ENCODE peak calls at places on chromosome 15, in five cellular contexts. Z is body of pancreas, A is transverse colon, G is fibroblast of lung, R is HCT116. O is an unnamed sample. For H3K4me1, the result is how much of the 10 kb centered on the place peaks cover.

GRCh38 chr15:33311312-33311971 is 675 bp downstream of the RYR3 start:
- DNase-seq in A (no peak), G (no peak), Z (no peak), R (no peak), O (no peak)

GRCh38 chr15:83248151-83248851 is 36.2 kb downstream of the BNC1 start:
- DNase-seq in G (peak), A (no peak), R (peak), Z (peak), O (peak)

GRCh38 chr15:73781038-73781925 is 28.1 kb upstream of the INSYN1 start:
- DNase-seq in R (no peak), A (no peak), Z (no peak), G (peak), O (peak)

GRCh38 chr15:73368301-73369072 is at the start of gene HCN4:
- DNase-seq in Z (no peak), G (no peak), R (no peak), A (no peak), O (peak)

GRCh38 chr15:31733424-31733823 is 296.9 kb upstream of the CHRNA7 start:
- DNase-seq in R (no peak), Z (no peak), A (no peak), G (no peak), O (no peak)

GRCh38 chr15:60370804-60371700 is 26.7 kb downstream of the ANXA2 start:
- DNase-seq in R (peak), A (peak), G (peak), Z (peak), O (peak)

GRCh38 chr15:77623008-77623877 is 9.5 kb downstream of the LINGO1 start:
- DNase-seq in Z (no peak), A (no peak), R (no peak), G (no peak), O (no peak)

GRCh38 chr15:74307827-74308642 is 59.4 kb downstream of the CYP11A1 start:
- DNase-seq in Z (peak), A (peak), R (peak), G (peak), O (peak)

GRCh38 chr15:40456299-40456712 is 14.5 kb upstream of the CHST14 start:
- DNase-seq in R (no peak), G (no peak), A (no peak), Z (peak), O (peak)

GRCh38 chr15:45962733-45963132 is 327.9 kb downstream of the SQOR start:
- DNase-seq in A (no peak), R (no peak), Z (no peak), G (no peak), O (no peak)

GRCh38 chr15:60407406-60407805 is 9.6 kb upstream of the ANXA2 start:
- DNase-seq in A (no peak), Z (no peak), G (peak), R (no peak), O (no peak)

GRCh38 chr15:67149859-67150824 is 84.7 kb downstream of the SMAD3 start:
- DNase-seq in A (peak), G (peak), Z (peak), R (peak), O (peak)

DNA sequence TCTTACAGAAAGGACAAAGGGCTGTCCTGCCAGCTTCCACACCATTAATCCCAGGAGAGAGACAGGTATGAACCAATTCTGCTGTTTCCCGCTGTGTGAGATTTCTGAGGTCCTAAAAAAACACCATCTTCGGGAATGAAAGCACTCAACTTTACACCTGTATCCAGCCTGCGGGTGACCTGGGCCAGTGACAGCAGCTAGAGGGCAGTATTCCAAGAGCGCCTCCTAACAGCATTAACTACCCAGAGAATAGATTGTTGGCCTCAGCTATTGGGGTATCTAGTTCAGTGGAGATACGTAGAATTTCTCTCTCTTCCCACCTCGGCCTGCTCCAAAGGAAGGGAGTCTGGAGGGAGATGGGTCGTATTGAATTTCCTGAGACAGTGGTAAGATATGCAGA is 55.1 kb downstream of the WDR76 start:
- DNase-seq in Z (peak), A (no peak), R (no peak), G (no peak), O (peak)
- TF ChIP-seq CTCF in Z (peak), A (no peak), R (peak), G (peak), O (peak)

DNA sequence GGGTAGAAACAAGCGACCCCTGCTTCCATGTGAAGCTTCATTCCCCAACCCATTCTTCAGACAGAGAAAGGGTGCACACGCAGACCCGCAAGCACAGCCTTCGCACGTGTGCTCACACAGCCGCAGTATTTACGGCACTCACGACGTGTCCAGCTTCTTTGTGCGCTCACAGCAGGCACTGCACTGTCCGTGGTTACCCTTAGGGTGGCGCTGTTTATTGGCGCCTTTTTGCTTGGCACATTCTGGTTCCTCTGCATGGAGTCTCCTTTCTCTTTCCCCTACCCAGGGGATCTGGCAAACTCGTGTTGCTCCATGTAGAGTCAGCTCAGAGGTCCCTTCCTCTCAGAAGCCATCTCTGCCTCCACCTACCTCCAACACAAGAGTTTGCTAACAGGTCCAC is 115.1 kb downstream of the SLCO3A1 start:
- DNase-seq in G (no peak), R (no peak), Z (no peak), A (no peak), O (no peak)
- H3K27ac ChIP-seq in G (no peak), R (no peak), Z (no peak), A (no peak), O (no peak)

GRCh38 chr15:101203029-101203428 is 48.8 kb downstream of the CHSY1 start:
- DNase-seq in G (no peak), Z (no peak), A (no peak), R (no peak), O (no peak)
- H3K4me1 ChIP-seq in G (under half), Z (under half), A (under half), R (under half), O (half or more)

GRCh38 chr15:89034305-89034704 is 54.0 kb upstream of the ABHD2 start:
- DNase-seq in R (peak), G (peak), Z (no peak), A (no peak), O (no peak)
- TF ChIP-seq CTCF in R (peak), G (peak), Z (no peak), A (no peak), O (no peak)

GRCh38 chr15:39084683-39085530 is 496.0 kb upstream of the THBS1 start:
- DNase-seq in A (peak), Z (peak), R (no peak), G (peak), O (peak)
- H3K27ac ChIP-seq in A (peak), Z (no peak), R (no peak), G (peak), O (no peak)

GRCh38 chr15:39287322-39288195 is 293.3 kb upstream of the THBS1 start:
- DNase-seq in A (no peak), G (no peak), Z (no peak), R (no peak), O (no peak)
- H3K4me1 ChIP-seq in A (under half), G (under half), Z (under half), R (under half), O (under half)

GRCh38 chr15:57694264-57694663 is 12.2 kb upstream of the POLR2M start:
- DNase-seq in G (no peak), Z (no peak), A (no peak), R (no peak), O (no peak)

GRCh38 chr15:57696146-57696545 is 10.4 kb upstream of the POLR2M start:
- DNase-seq in Z (no peak), G (no peak), A (no peak), R (no peak), O (no peak)

GRCh38 chr15:57691082-57691481 is 15.4 kb upstream of the POLR2M start:
- DNase-seq in R (no peak), A (no peak), G (no peak), Z (no peak), O (no peak)

GRCh38 chr15:57690341-57690966 is 16.1 kb upstream of the POLR2M start:
- DNase-seq in A (no peak), Z (no peak), R (no peak), G (no peak), O (no peak)

DNA sequence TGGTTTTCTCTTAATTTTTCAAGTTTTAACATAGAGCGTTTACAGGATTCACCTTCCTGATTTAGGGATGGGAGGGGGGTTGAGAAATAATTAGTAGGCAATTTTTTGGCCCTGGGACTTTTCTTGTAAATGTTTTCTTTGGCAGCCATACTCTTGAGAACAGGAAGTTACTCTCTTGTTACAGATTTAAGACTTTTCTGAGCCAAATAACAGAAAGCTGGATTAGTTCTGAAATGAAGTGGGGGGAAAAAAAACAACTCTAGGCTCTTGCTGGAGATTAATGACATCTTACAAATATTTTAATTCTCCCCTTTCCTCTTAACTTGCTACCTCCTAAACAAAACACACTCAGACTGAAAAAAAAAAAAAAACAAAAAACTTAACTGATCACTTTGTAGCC is 13.8 kb upstream of the POLR2M start:
- DNase-seq in A (no peak), R (no peak), G (peak), Z (no peak), O (no peak)
- TF ChIP-seq CTCF in A (no peak), R (no peak), G (no peak), Z (no peak), O (no peak)

GRCh38 chr15:48330045-48330840 is 986 bp upstream of the DUT start:
- DNase-seq in A (no peak), R (no peak), Z (no peak), G (peak), O (no peak)
- H3K27ac ChIP-seq in A (peak), R (peak), Z (peak), G (peak), O (peak)

GRCh38 chr15:95865330-95865739 is 465.2 kb upstream of the NR2F2 start:
- DNase-seq in G (no peak), A (no peak), R (no peak), Z (no peak), O (no peak)
- H3K4me1 ChIP-seq in G (under half), A (under half), R (under half), Z (under half), O (under half)

GRCh38 chr15:71385026-71385425 is 269.8 kb downstream of the THSD4 start:
- DNase-seq in G (peak), A (peak), R (no peak), Z (no peak), O (no peak)

GRCh38 chr15:71387825-71388224 is 272.6 kb downstream of the THSD4 start:
- DNase-seq in A (no peak), G (no peak), Z (no peak), R (no peak), O (no peak)

GRCh38 chr15:71386005-71386404 is 270.7 kb downstream of the THSD4 start:
- DNase-seq in G (no peak), Z (no peak), A (no peak), R (no peak), O (no peak)

GRCh38 chr15:71385469-71385868 is 270.2 kb downstream of the THSD4 start:
- DNase-seq in R (no peak), G (no peak), Z (no peak), A (no peak), O (no peak)

GRCh38 chr15:71386448-71387236 is 271.4 kb downstream of the THSD4 start:
- DNase-seq in R (no peak), A (no peak), Z (no peak), G (peak), O (no peak)
- TF ChIP-seq CTCF in R (peak), A (peak), Z (peak), G (peak), O (peak)